ENCODE peak calls at places on chromosomes 3 and 15, in ten cellular contexts. N is astrocyte of the spinal cord; Y is dorsolateral prefrontal cortex; K is ovary; M is omental fat pad; W is PC-9; F is fibroblast of lung; E is AG04450; U is CD8-positive, alpha-beta T cell; G is heart right ventricle. R is an unnamed sample.

GRCh38 chr3:124260206-124260915 is 268.4 kb upstream of the ROPN1 start:
- DNase-seq in E (peak; percentile 50), N (peak; percentile 78), K (no peak), F (peak; percentile 90), Y (peak; percentile 57), G (peak; percentile 63), U (no peak), M (no peak), W (no peak), R (no peak)

GRCh38 chr3:126530171-126531050 is 6.5 kb downstream of the CHST13 start:
- DNase-seq in G (no peak), W (no peak), F (no peak), Y (no peak), U (no peak), N (no peak), M (no peak), K (no peak), E (no peak), R (no peak)

GRCh38 chr15:88563638-88564037 is 17.2 kb upstream of the DET1 start:
- DNase-seq in U (no peak), F (peak; percentile 16), W (no peak), M (no peak), Y (no peak), E (no peak), G (no peak), K (no peak), N (no peak), R (no peak)

GRCh38 chr15:72135719-72136118 is 17.5 kb downstream of the SENP8 start:
- DNase-seq in K (no peak), M (no peak), G (no peak), W (no peak), E (no peak), U (no peak), N (no peak), Y (no peak), F (peak; percentile 9), R (no peak)

GRCh38 chr3:146503459-146504202 is 34.3 kb upstream of the PLSCR2 start:
- DNase-seq in Y (no peak), W (peak; percentile 93), M (no peak), K (no peak), U (no peak), F (peak; percentile 99), E (peak; percentile 85), N (peak; percentile 97), G (no peak), R (no peak)

GRCh38 chr3:100761211-100761921 is 52.1 kb downstream of the TFG start:
- DNase-seq in E (no peak), Y (no peak), W (no peak), K (no peak), G (no peak), F (no peak), U (no peak), N (no peak), M (no peak), R (no peak)

GRCh38 chr3:50671331-50671730 is 3.4 kb upstream of the DOCK3 start:
- DNase-seq in F (peak; percentile 88), Y (peak; percentile 67), M (no peak), W (peak; percentile 83), G (no peak), N (peak; percentile 80), U (no peak), E (peak; percentile 20), K (no peak), R (no peak)

GRCh38 chr15:46933332-46933731 is 784.0 kb upstream of the SEMA6D start:
- DNase-seq in W (no peak), N (no peak), E (no peak), Y (no peak), M (no peak), U (no peak), K (no peak), F (no peak), G (no peak), R (no peak)

GRCh38 chr15:77525411-77525811 is 104.7 kb downstream of the HMG20A start:
- DNase-seq in N (no peak), M (no peak), K (no peak), G (no peak), E (no peak), F (no peak), W (no peak), U (no peak), Y (no peak), R (no peak)

GRCh38 chr3:87145553-87145952 is 81.6 kb upstream of the CHMP2B start:
- DNase-seq in F (no peak), M (no peak), G (no peak), E (no peak), U (no peak), N (peak; percentile 7), Y (peak; percentile 16), K (no peak), W (no peak), R (no peak)

GRCh38 chr15:89093509-89093908 is 5.3 kb downstream of the ABHD2 start:
- DNase-seq in U (no peak), N (no peak), Y (no peak), M (no peak), E (no peak), W (no peak), G (no peak), F (no peak), K (peak; percentile 52), R (no peak)

DNA sequence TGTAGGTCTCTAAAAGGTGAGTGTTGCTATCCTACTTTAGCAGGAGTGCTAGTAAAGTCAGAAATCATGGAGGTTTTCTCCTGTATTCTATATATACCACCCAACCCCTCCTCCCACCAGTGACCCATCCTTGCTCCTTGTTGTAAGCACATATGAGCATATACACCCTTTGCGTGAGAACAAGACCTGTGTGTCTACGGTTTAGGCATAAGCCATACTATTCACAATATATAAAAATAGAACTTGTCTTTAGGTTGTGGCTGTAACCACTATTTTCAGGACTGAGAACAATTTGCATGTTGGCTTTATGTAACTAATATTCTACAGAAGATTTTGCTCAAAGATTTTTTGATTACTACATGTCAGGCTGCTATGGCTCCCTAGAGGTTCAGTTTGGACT is 59.1 kb upstream of the TOP2B start:
- DNase-seq in K (no peak), M (no peak), W (no peak), N (no peak), G (no peak), Y (no peak), F (no peak), E (no peak), U (no peak), R (no peak)
- TF ChIP-seq CTCF in K (no peak), M (no peak), W (no peak), N (no peak), G (no peak), Y (no peak), F (no peak), E (no peak), U (no peak), R (no peak)

GRCh38 chr3:120198305-120198878 is 86.6 kb downstream of the GPR156 start:
- DNase-seq in F (peak; percentile 51), K (no peak), M (no peak), G (no peak), N (peak; percentile 37), Y (peak; percentile 27), W (no peak), E (no peak), U (no peak), R (no peak)
- TF ChIP-seq CTCF in F (peak; percentile 38), K (no peak), M (no peak), G (peak; percentile 37), N (peak; percentile 30), Y (peak; percentile 26), W (peak; percentile 50), E (peak; percentile 33), U (no peak), R (peak; percentile 26)

DNA sequence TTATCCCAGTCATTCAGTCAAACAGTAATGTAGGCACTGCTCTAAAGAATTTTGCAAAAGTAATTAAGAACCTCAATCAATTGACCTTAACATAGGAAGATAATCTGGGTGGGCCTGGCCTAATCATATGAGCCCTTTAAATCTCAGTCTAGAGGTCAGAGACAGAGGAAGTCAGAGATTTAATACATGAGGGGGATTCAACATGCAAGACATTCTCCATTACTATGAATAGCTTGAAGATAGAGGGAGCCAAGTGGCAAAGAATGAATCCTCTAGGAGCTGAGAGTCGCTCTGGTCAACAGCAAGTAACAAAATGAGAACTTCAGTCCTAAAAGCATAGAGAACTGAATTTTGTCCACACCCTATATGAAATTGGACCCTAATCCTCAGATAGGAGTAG is 39.0 kb upstream of the MBNL1 start:
- DNase-seq in G (no peak), W (no peak), Y (no peak), K (no peak), F (no peak), M (no peak), E (no peak), U (no peak), N (no peak), R (no peak)
- TF ChIP-seq CTCF in G (peak; percentile 51), W (no peak), Y (peak; percentile 73), K (no peak), F (no peak), M (no peak), E (no peak), U (no peak), N (no peak), R (no peak)

GRCh38 chr3:121951291-121951690 is 57.1 kb downstream of the SLC15A2 start:
- DNase-seq in Y (no peak), M (no peak), N (no peak), F (no peak), E (peak; percentile 2), K (no peak), W (no peak), G (no peak), U (no peak), R (no peak)

GRCh38 chr3:121961283-121961682 is 60.8 kb downstream of the ILDR1 start:
- DNase-seq in N (no peak), U (no peak), M (no peak), W (no peak), K (no peak), E (no peak), Y (no peak), G (no peak), F (no peak), R (no peak)

GRCh38 chr3:121958801-121959200 is 63.2 kb downstream of the ILDR1 start:
- DNase-seq in Y (no peak), W (no peak), E (no peak), N (no peak), U (no peak), G (no peak), M (no peak), F (no peak), K (no peak), R (no peak)

GRCh38 chr3:121957674-121958419 is 63.6 kb downstream of the SLC15A2 start:
- DNase-seq in K (no peak), G (peak; percentile 15), N (no peak), U (no peak), M (no peak), F (no peak), Y (no peak), E (no peak), W (no peak), R (no peak)

GRCh38 chr3:121956363-121956762 is 62.2 kb downstream of the SLC15A2 start:
- DNase-seq in Y (no peak), E (no peak), F (no peak), G (no peak), N (no peak), U (no peak), W (no peak), M (no peak), K (no peak), R (no peak)
- TF ChIP-seq CTCF in Y (no peak), E (no peak), F (no peak), G (no peak), N (no peak), U (no peak), W (no peak), M (no peak), K (no peak), R (no peak)

R was measured in progenitor cell of endocrine pancreas.